ENCODE peak calls at places on chromosomes 16 and 17, in seven cellular contexts. J is naive thymus-derived CD4-positive, alpha-beta T cell; H is psoas muscle; C is AG10803; B is CD4-positive, CD25-positive, alpha-beta regulatory T cell; L is ovary; E is IMR-90. T is an unnamed sample.

GRCh38 chr16:85114909-85115567 is 2.8 kb upstream of the CIBAR2 start:
- DNase-seq in L (peak), J (peak), B (peak), C (peak), E (peak), H (peak), T (peak)

GRCh38 chr16:30005341-30006094 is 5.3 kb downstream of the DOC2A start:
- DNase-seq in J (no peak), E (peak), B (peak), L (peak), H (peak), C (peak), T (peak)

GRCh38 chr16:4940719-4941118 is 3.8 kb upstream of the PPL start:
- DNase-seq in E (no peak), C (no peak), B (no peak), J (no peak), H (no peak), L (no peak), T (no peak)

GRCh38 chr16:56912746-56913703 is 18.9 kb upstream of the HERPUD1 start:
- DNase-seq in B (no peak), C (peak), E (peak), J (no peak), H (no peak), L (peak), T (peak)

GRCh38 chr17:12256380-12256995 is 235.8 kb downstream of the MAP2K4 start:
- DNase-seq in B (no peak), E (peak), L (peak), H (no peak), C (peak), J (no peak), T (peak)

GRCh38 chr17:45384047-45384799 is 48.4 kb downstream of the ARHGAP27 start:
- DNase-seq in J (no peak), H (no peak), E (no peak), C (peak), B (no peak), L (no peak), T (no peak)

GRCh38 chr17:76833747-76834146 is 34.5 kb upstream of the MGAT5B start:
- DNase-seq in B (no peak), C (no peak), E (no peak), L (no peak), H (no peak), J (no peak), T (no peak)

GRCh38 chr16:14529010-14529669 is 100.9 kb downstream of the PARN start:
- DNase-seq in J (peak), L (peak), B (peak), H (peak), E (peak), C (peak), T (peak)

GRCh38 chr16:53090591-53091507 is 36.1 kb downstream of the CHD9 start:
- DNase-seq in L (peak), C (peak), J (no peak), B (no peak), E (peak), H (peak), T (peak)

GRCh38 chr16:89080251-89080853 is 13.3 kb upstream of the ACSF3 start:
- DNase-seq in J (no peak), E (no peak), C (no peak), B (no peak), L (no peak), H (no peak), T (no peak)

GRCh38 chr16:50573279-50573678 is 25.1 kb downstream of the NKD1 start:
- DNase-seq in C (no peak), B (no peak), L (no peak), E (no peak), H (no peak), J (no peak), T (no peak)

GRCh38 chr17:69874220-69874670 is 200.8 kb upstream of the KCNJ16 start:
- DNase-seq in B (no peak), J (no peak), H (no peak), L (no peak), E (peak), C (peak), T (peak)

GRCh38 chr17:21289902-21290571 is 5.5 kb downstream of the MAP2K3 start:
- DNase-seq in B (no peak), C (no peak), J (no peak), E (no peak), H (peak), L (peak), T (no peak)

GRCh38 chr16:9047689-9048301 is 43.6 kb upstream of the HAPSTR1 start:
- DNase-seq in B (no peak), C (peak), H (peak), E (peak), J (no peak), L (peak), T (peak)

GRCh38 chr17:13209091-13209490 is 191.3 kb upstream of the ELAC2 start:
- DNase-seq in C (no peak), B (no peak), E (no peak), J (no peak), H (no peak), L (no peak), T (peak)

GRCh38 chr17:67689534-67690177 is 28.1 kb upstream of the NOL11 start:
- DNase-seq in E (peak), B (peak), H (no peak), L (no peak), J (no peak), C (peak), T (peak)

GRCh38 chr17:69423450-69423849 is 9.0 kb downstream of the MAP2K6 start:
- DNase-seq in B (no peak), J (no peak), H (no peak), L (no peak), C (no peak), E (no peak), T (no peak)

GRCh38 chr16:19522369-19523159 is 666 bp upstream of the GDE1 start:
- DNase-seq in J (no peak), E (no peak), B (no peak), C (no peak), L (no peak), H (no peak), T (no peak)

GRCh38 chr17:28744104-28744801 is 442 bp downstream of the TRAF4 start:
- DNase-seq in L (peak), C (peak), J (peak), H (peak), B (peak), E (peak), T (peak)

GRCh38 chr16:24810951-24811843 is 34.6 kb upstream of the SLC5A11 start:
- DNase-seq in E (no peak), J (no peak), L (no peak), H (no peak), B (no peak), C (no peak), T (no peak)

GRCh38 chr17:40341808-40342574 is 22.5 kb downstream of the GJD3 start:
- DNase-seq in B (peak), H (peak), L (peak), J (peak), E (peak), C (peak), T (peak)

GRCh38 chr16:27327586-27327915 is 13.8 kb downstream of the IL4R start:
- DNase-seq in E (no peak), H (no peak), J (no peak), B (no peak), L (no peak), C (no peak), T (no peak)
- H3K4me3 ChIP-seq in E (no peak), H (no peak), J (no peak), B (no peak), L (no peak), C (no peak), T (no peak)

DNA sequence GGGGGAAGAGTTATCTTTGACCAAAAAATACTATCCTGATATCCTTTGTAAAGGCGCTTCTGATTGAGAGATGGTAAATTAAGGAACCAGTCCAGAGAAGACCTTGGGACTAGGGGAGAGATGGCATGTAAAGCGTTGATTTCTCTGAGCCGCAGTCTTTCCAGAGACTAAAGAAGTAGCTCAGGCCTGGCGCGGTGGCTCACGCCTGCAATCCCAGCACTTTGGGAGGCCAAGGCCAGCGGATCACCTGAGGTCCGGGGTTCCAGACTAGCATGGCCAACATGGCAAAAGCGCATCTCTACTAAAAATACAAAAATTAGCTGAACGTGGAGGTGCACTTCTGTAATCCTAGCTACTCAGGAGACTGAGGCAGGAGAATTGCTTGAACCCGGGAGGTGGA is 625 bp upstream of the CENPT start:
- DNase-seq in L (no peak), H (no peak), C (no peak), J (no peak), B (no peak), E (no peak), T (no peak)
- H3K4me3 ChIP-seq in L (peak), H (peak), C (peak), J (no peak), B (peak), E (peak), T (peak)

DNA sequence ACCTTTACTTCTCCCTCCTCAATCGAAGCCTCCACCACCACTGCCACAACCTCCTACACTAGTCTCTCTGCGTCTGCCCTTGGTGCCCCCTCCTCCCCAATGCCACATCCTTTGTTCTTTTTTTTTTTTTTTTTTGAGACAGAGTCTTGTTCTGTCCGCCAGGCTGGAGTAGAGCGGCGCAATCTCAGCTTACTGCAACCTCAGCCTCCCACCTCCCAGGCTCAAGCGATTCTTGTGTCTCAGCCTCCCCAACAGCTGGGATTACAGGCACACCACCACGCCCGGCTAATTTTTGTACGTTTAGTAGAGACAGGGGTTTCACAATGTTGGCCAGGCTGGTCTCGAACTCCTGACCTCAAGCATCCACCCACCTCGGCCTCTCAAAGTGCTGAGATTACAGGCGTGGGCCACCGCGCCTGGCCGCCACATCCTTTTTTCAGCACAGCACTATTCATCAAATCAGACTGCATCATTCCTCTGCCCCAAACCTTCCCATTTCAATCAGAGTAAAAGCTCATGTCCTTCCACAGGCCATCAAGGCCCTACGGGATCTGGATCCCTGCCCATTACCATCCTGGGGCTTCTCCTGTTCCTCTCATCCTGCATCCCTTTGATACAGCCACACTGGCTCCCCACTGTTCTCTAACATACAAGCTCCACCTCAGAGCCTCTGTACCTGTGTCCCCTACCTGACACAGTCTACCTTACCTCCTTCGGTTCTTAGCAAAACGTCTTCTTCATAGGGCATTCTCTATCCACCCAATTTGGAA is 2.0 kb downstream of the KLHL11 start:
- DNase-seq in B (no peak), H (no peak), J (no peak), C (no peak), E (no peak), L (no peak), T (no peak)
- H3K4me3 ChIP-seq in B (peak), H (peak), J (peak), C (peak), E (peak), L (peak), T (peak)

DNA sequence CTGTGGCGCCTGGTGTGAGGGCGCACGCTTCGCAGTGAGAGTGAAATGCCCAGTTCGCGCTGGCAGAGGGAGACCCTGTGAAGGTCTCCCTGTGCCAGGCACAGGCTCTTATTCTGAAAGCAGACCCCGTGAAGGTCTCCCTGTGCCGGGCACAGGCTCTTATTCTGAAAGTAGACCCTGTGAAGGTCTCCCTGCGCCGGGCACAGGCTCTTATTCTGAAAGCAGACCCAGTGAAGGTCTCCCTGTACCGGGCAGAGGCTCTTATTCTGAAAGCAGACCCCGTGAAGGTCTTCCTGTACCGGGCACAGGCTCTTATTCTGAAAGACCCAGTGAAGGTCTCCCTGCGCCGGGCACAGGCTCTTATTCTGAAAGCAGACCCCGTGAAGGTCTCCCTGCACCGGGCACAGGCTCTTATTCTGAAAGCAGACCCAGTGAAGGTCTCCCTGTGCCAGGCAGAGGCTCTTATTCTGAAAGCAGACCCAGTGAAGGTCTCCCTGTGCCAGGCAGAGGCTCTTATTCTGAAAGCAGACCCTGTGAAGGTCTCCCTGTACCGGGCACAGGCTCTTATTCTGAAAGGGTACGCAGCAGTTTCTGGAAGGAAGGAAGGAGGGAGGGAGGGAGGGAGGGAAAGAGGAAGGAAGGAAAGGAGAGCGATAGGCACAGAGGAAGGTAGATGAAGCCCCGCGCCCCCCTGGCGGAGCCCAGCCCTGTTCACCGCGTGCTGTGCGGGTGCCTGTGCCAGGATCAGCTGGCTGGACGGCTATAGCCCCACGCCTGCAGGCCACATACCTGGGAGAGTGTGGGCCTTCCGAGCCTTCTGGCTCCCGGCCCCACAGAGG is 55.3 kb downstream of the WDR45B start:
- DNase-seq in J (peak), E (peak), C (peak), B (peak), H (peak), L (peak), T (peak)
- H3K4me3 ChIP-seq in J (peak), E (peak), C (peak), B (peak), H (peak), L (peak), T (peak)